ENCODE peak calls at places on chromosomes 7 and 10, in eight cellular contexts. One of them, this sample, is unnamed.

GRCh38 chr10:95394161-95394880 is 103.5 kb upstream of the PDLIM1 start:
- DNase-seq in RWPE1: peak; percentile 85
- DNase-seq in GM13977: peak; percentile 48
- DNase-seq in bronchial epithelial cell: peak; percentile 98
- DNase-seq in fibroblast of lung: no peak
- DNase-seq in neural progenitor cell: no peak
- DNase-seq in sigmoid colon: no peak
- DNase-seq in hepatocyte: no peak
- DNase-seq in this sample: no peak

GRCh38 chr7:44565795-44566559 is 7.7 kb downstream of the DDX56 start:
- DNase-seq in RWPE1: no peak
- DNase-seq in GM13977: no peak
- DNase-seq in bronchial epithelial cell: no peak
- DNase-seq in fibroblast of lung: no peak
- DNase-seq in neural progenitor cell: no peak
- DNase-seq in sigmoid colon: no peak
- DNase-seq in hepatocyte: no peak
- DNase-seq in this sample: peak; percentile 64

GRCh38 chr7:33959676-33960075 is 54.3 kb downstream of the BMPER start:
- DNase-seq in RWPE1: no peak
- DNase-seq in GM13977: no peak
- DNase-seq in bronchial epithelial cell: no peak
- DNase-seq in fibroblast of lung: no peak
- DNase-seq in neural progenitor cell: no peak
- DNase-seq in sigmoid colon: no peak
- DNase-seq in hepatocyte: no peak
- DNase-seq in this sample: no peak

GRCh38 chr10:77555591-77556212 is 81.9 kb downstream of the KCNMA1 start:
- DNase-seq in RWPE1: no peak
- DNase-seq in GM13977: no peak
- DNase-seq in bronchial epithelial cell: no peak
- DNase-seq in fibroblast of lung: peak; percentile 80
- DNase-seq in neural progenitor cell: no peak
- DNase-seq in sigmoid colon: no peak
- DNase-seq in hepatocyte: no peak
- DNase-seq in this sample: no peak

GRCh38 chr7:70307544-70308106 is 709.4 kb downstream of the AUTS2 start:
- DNase-seq in RWPE1: no peak
- DNase-seq in GM13977: no peak
- DNase-seq in bronchial epithelial cell: peak; percentile 71
- DNase-seq in fibroblast of lung: peak; percentile 55
- DNase-seq in neural progenitor cell: no peak
- DNase-seq in sigmoid colon: no peak
- DNase-seq in hepatocyte: no peak
- DNase-seq in this sample: no peak

GRCh38 chr7:82572195-82572880 is 128.8 kb upstream of the CACNA2D1 start:
- DNase-seq in RWPE1: peak; percentile 75
- DNase-seq in GM13977: peak; percentile 74
- DNase-seq in bronchial epithelial cell: peak; percentile 62
- DNase-seq in fibroblast of lung: peak; percentile 90
- DNase-seq in neural progenitor cell: peak; percentile 92
- DNase-seq in sigmoid colon: peak; percentile 92
- DNase-seq in hepatocyte: peak; percentile 90
- DNase-seq in this sample: no peak

GRCh38 chr10:71187600-71187999 is 24.8 kb upstream of the UNC5B start:
- DNase-seq in RWPE1: no peak
- DNase-seq in GM13977: no peak
- DNase-seq in bronchial epithelial cell: no peak
- DNase-seq in fibroblast of lung: peak; percentile 80
- DNase-seq in neural progenitor cell: no peak
- DNase-seq in sigmoid colon: no peak
- DNase-seq in hepatocyte: no peak
- DNase-seq in this sample: no peak

GRCh38 chr7:146129296-146129695 is 12.7 kb downstream of the CNTNAP2 start:
- DNase-seq in RWPE1: no peak
- DNase-seq in GM13977: no peak
- DNase-seq in bronchial epithelial cell: no peak
- DNase-seq in fibroblast of lung: no peak
- DNase-seq in neural progenitor cell: peak; percentile 30
- DNase-seq in sigmoid colon: no peak
- DNase-seq in hepatocyte: no peak
- DNase-seq in this sample: no peak

GRCh38 chr10:7962592-7962991 is 91.9 kb upstream of the GATA3 start:
- DNase-seq in RWPE1: no peak
- DNase-seq in GM13977: no peak
- DNase-seq in bronchial epithelial cell: no peak
- DNase-seq in fibroblast of lung: no peak
- DNase-seq in neural progenitor cell: peak; percentile 11
- DNase-seq in sigmoid colon: no peak
- DNase-seq in hepatocyte: no peak
- DNase-seq in this sample: no peak

GRCh38 chr10:14736600-14737081 is 38.1 kb downstream of the FAM107B start:
- DNase-seq in RWPE1: no peak
- DNase-seq in GM13977: peak; percentile 34
- DNase-seq in bronchial epithelial cell: no peak
- DNase-seq in fibroblast of lung: peak; percentile 65
- DNase-seq in neural progenitor cell: peak; percentile 30
- DNase-seq in sigmoid colon: peak; percentile 76
- DNase-seq in hepatocyte: peak; percentile 35
- DNase-seq in this sample: no peak

GRCh38 chr7:80432166-80432565 is 79.7 kb downstream of the GNAT3 start:
- DNase-seq in RWPE1: no peak
- DNase-seq in GM13977: no peak
- DNase-seq in bronchial epithelial cell: peak; percentile 69
- DNase-seq in fibroblast of lung: no peak
- DNase-seq in neural progenitor cell: no peak
- DNase-seq in sigmoid colon: no peak
- DNase-seq in hepatocyte: no peak
- DNase-seq in this sample: no peak

GRCh38 chr7:105204953-105205352 is 183.8 kb downstream of the SRPK2 start:
- DNase-seq in RWPE1: no peak
- DNase-seq in GM13977: no peak
- DNase-seq in bronchial epithelial cell: no peak
- DNase-seq in fibroblast of lung: no peak
- DNase-seq in neural progenitor cell: no peak
- DNase-seq in sigmoid colon: no peak
- DNase-seq in hepatocyte: no peak
- DNase-seq in this sample: no peak

GRCh38 chr7:108066486-108066885 is 63.5 kb upstream of the LAMB1 start:
- DNase-seq in RWPE1: peak; percentile 69
- DNase-seq in GM13977: no peak
- DNase-seq in bronchial epithelial cell: peak; percentile 93
- DNase-seq in fibroblast of lung: no peak
- DNase-seq in neural progenitor cell: no peak
- DNase-seq in sigmoid colon: no peak
- DNase-seq in hepatocyte: no peak
- DNase-seq in this sample: no peak

GRCh38 chr10:103276941-103277712 is at the start of gene INA:
- DNase-seq in RWPE1: peak; percentile 55
- DNase-seq in GM13977: peak; percentile 75
- DNase-seq in bronchial epithelial cell: no peak
- DNase-seq in fibroblast of lung: peak; percentile 30
- DNase-seq in neural progenitor cell: peak; percentile 94
- DNase-seq in sigmoid colon: no peak
- DNase-seq in hepatocyte: peak; percentile 67
- DNase-seq in this sample: no peak

GRCh38 chr7:15503603-15504280 is 58.1 kb downstream of the AGMO start:
- DNase-seq in RWPE1: no peak
- DNase-seq in GM13977: no peak
- DNase-seq in bronchial epithelial cell: peak; percentile 37
- DNase-seq in fibroblast of lung: peak; percentile 47
- DNase-seq in neural progenitor cell: no peak
- DNase-seq in sigmoid colon: no peak
- DNase-seq in hepatocyte: no peak
- DNase-seq in this sample: no peak

GRCh38 chr10:124640538-124641231 is 103.5 kb downstream of the FAM53B start:
- DNase-seq in RWPE1: no peak
- DNase-seq in GM13977: peak; percentile 68
- DNase-seq in bronchial epithelial cell: no peak
- DNase-seq in fibroblast of lung: peak; percentile 21
- DNase-seq in neural progenitor cell: peak; percentile 67
- DNase-seq in sigmoid colon: no peak
- DNase-seq in hepatocyte: no peak
- DNase-seq in this sample: no peak

GRCh38 chr10:23325132-23325531 is 19.5 kb downstream of the C10orf67 start:
- DNase-seq in RWPE1: no peak
- DNase-seq in GM13977: no peak
- DNase-seq in bronchial epithelial cell: no peak
- DNase-seq in fibroblast of lung: no peak
- DNase-seq in neural progenitor cell: no peak
- DNase-seq in sigmoid colon: no peak
- DNase-seq in hepatocyte: no peak
- DNase-seq in this sample: no peak

GRCh38 chr10:104906112-104906511 is 265.0 kb downstream of the SORCS3 start:
- DNase-seq in RWPE1: no peak
- DNase-seq in GM13977: no peak
- DNase-seq in bronchial epithelial cell: no peak
- DNase-seq in fibroblast of lung: no peak
- DNase-seq in neural progenitor cell: no peak
- DNase-seq in sigmoid colon: no peak
- DNase-seq in hepatocyte: no peak
- DNase-seq in this sample: no peak

GRCh38 chr10:103763374-103764202 is 91.8 kb downstream of the SH3PXD2A start:
- DNase-seq in RWPE1: no peak
- DNase-seq in GM13977: no peak
- DNase-seq in bronchial epithelial cell: no peak
- DNase-seq in fibroblast of lung: no peak
- DNase-seq in neural progenitor cell: no peak
- DNase-seq in sigmoid colon: no peak
- DNase-seq in hepatocyte: no peak
- DNase-seq in this sample: no peak

GRCh38 chr7:19715499-19715898 is 6.7 kb upstream of the POLR1F start:
- DNase-seq in RWPE1: no peak
- DNase-seq in GM13977: no peak
- DNase-seq in bronchial epithelial cell: peak; percentile 59
- DNase-seq in fibroblast of lung: no peak
- DNase-seq in neural progenitor cell: no peak
- DNase-seq in sigmoid colon: no peak
- DNase-seq in hepatocyte: no peak
- DNase-seq in this sample: no peak

GRCh38 chr10:84587789-84588188 is 259.4 kb downstream of the CCSER2 start:
- DNase-seq in RWPE1: no peak
- DNase-seq in GM13977: no peak
- DNase-seq in bronchial epithelial cell: no peak
- DNase-seq in fibroblast of lung: no peak
- DNase-seq in neural progenitor cell: no peak
- DNase-seq in sigmoid colon: no peak
- DNase-seq in hepatocyte: no peak
- DNase-seq in this sample: no peak

GRCh38 chr7:146826338-146826737 is 709.7 kb downstream of the CNTNAP2 start:
- DNase-seq in RWPE1: no peak
- DNase-seq in GM13977: no peak
- DNase-seq in bronchial epithelial cell: no peak
- DNase-seq in fibroblast of lung: no peak
- DNase-seq in neural progenitor cell: peak; percentile 48
- DNase-seq in sigmoid colon: no peak
- DNase-seq in hepatocyte: no peak
- DNase-seq in this sample: no peak

DNA sequence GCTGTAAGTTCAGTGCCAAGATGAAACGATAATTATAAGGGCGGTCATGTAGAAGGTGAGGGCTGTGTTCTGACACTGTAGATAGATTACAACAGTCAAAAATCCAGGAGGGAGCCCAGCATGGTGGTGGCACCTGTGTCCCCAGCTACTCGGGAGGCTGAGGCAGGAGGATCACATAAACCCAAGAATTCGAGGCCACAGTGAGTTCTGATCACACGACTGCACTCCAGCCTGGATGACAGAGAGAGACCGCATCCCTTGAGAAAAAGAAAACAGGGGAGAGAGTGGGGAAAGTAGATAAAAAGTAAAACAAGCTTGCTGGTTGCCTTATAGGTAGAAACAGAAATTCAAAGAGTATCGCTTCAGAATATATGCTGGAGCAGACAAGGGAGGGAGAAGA is 52.1 kb downstream of the KCNH2 start:
- DNase-seq in RWPE1: no peak
- DNase-seq in GM13977: no peak
- DNase-seq in bronchial epithelial cell: no peak
- DNase-seq in fibroblast of lung: no peak
- DNase-seq in neural progenitor cell: no peak
- DNase-seq in sigmoid colon: no peak
- DNase-seq in hepatocyte: no peak
- DNase-seq in this sample: no peak
- TF ChIP-seq CTCF in RWPE1: no peak
- TF ChIP-seq CTCF in GM13977: no peak
- TF ChIP-seq CTCF in bronchial epithelial cell: no peak
- TF ChIP-seq CTCF in fibroblast of lung: no peak
- TF ChIP-seq CTCF in neural progenitor cell: no peak
- TF ChIP-seq CTCF in sigmoid colon: no peak
- TF ChIP-seq CTCF in hepatocyte: no peak
- TF ChIP-seq CTCF in this sample: no peak

GRCh38 chr7:98291717-98292116 is 10.2 kb downstream of the BRI3 start:
- DNase-seq in RWPE1: no peak
- DNase-seq in GM13977: no peak
- DNase-seq in bronchial epithelial cell: no peak
- DNase-seq in fibroblast of lung: no peak
- DNase-seq in neural progenitor cell: no peak
- DNase-seq in sigmoid colon: no peak
- DNase-seq in hepatocyte: peak; percentile 22
- DNase-seq in this sample: no peak
- TF ChIP-seq CTCF in RWPE1: peak; percentile 15
- TF ChIP-seq CTCF in GM13977: peak; percentile 41
- TF ChIP-seq CTCF in bronchial epithelial cell: peak; percentile 32
- TF ChIP-seq CTCF in fibroblast of lung: no peak
- TF ChIP-seq CTCF in neural progenitor cell: peak; percentile 10
- TF ChIP-seq CTCF in sigmoid colon: no peak
- TF ChIP-seq CTCF in hepatocyte: peak; percentile 11
- TF ChIP-seq CTCF in this sample: peak; percentile 28

GRCh38 chr7:76294344-76295024 is 8.0 kb upstream of the HSPB1 start:
- DNase-seq in RWPE1: peak; percentile 86
- DNase-seq in GM13977: no peak
- DNase-seq in bronchial epithelial cell: peak; percentile 91
- DNase-seq in fibroblast of lung: peak; percentile 96
- DNase-seq in neural progenitor cell: peak; percentile 35
- DNase-seq in sigmoid colon: peak; percentile 99
- DNase-seq in hepatocyte: peak; percentile 89
- DNase-seq in this sample: peak; percentile 96
- TF ChIP-seq CTCF in RWPE1: no peak
- TF ChIP-seq CTCF in GM13977: no peak
- TF ChIP-seq CTCF in bronchial epithelial cell: no peak
- TF ChIP-seq CTCF in fibroblast of lung: no peak
- TF ChIP-seq CTCF in neural progenitor cell: no peak
- TF ChIP-seq CTCF in sigmoid colon: no peak
- TF ChIP-seq CTCF in hepatocyte: no peak
- TF ChIP-seq CTCF in this sample: no peak

DNA sequence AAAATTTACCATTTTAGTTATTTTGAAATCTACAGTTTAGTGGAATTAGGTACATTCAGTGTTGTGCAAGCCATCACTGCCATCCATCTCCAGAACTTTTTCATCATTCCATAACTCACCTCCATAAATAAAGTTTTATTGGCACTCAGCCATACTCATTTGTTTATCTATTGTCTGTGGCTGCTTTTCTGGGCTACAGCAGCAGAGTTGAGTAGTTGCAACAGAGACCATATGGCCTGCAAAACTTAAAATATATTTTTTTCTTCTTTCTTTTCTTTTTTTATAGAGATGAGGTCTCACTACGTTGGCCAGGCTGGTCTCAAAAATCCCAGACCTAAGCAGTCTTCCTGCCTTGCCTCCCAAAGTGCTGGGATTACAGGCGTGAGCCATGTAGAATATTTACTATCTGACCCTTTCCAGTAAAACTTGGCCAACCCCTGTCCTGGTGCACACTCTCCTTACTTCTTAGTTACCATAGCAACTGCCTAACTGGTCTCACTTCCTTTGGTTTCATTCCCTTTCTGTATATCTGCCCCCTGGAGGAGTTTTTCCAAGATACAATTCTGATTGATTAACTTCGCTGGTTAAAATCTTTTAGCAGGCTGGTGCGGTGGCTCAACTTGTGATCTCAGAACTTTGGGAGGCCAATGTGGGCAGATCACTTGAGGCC is 133.2 kb downstream of the CUX1 start:
- DNase-seq in RWPE1: no peak
- DNase-seq in GM13977: no peak
- DNase-seq in bronchial epithelial cell: no peak
- DNase-seq in fibroblast of lung: peak; percentile 90
- DNase-seq in neural progenitor cell: peak; percentile 35
- DNase-seq in sigmoid colon: peak; percentile 48
- DNase-seq in hepatocyte: peak; percentile 57
- DNase-seq in this sample: no peak
- TF ChIP-seq CTCF in RWPE1: no peak
- TF ChIP-seq CTCF in GM13977: no peak
- TF ChIP-seq CTCF in bronchial epithelial cell: no peak
- TF ChIP-seq CTCF in fibroblast of lung: peak; percentile 28
- TF ChIP-seq CTCF in neural progenitor cell: no peak
- TF ChIP-seq CTCF in sigmoid colon: no peak
- TF ChIP-seq CTCF in hepatocyte: peak; percentile 19
- TF ChIP-seq CTCF in this sample: peak; percentile 71

This sample was measured in chondrocyte.